ENCODE peak calls at places on chromosomes 16 and 17, in ten cellular contexts. G, B, V, C, H, M, I, D, L and A are unnamed samples.
A peak's percentile ranks its signal among the peaks of the same experiment; 100 is the strongest.

GRCh38 chr16:88853336-88853941 is 3.3 kb downstream of the GALNS start:
- DNase-seq in G (no peak), B (no peak), V (no peak), C (no peak), H (no peak), M (no peak), I (no peak), D (no peak), L (no peak), A (no peak)

GRCh38 chr17:77819497-77819896 is 139.0 kb upstream of the TNRC6C start:
- DNase-seq in G (no peak), B (no peak), V (no peak), C (no peak), H (peak; percentile 15), M (no peak), I (no peak), D (no peak), L (no peak), A (no peak)

GRCh38 chr17:47850692-47851573 is at the start of gene SP6:
- DNase-seq in G (no peak), B (peak; percentile 52), V (no peak), C (peak; percentile 44), H (peak; percentile 71), M (no peak), I (peak; percentile 90), D (no peak), L (no peak), A (peak; percentile 76)

GRCh38 chr16:84869464-84869863 is 49.7 kb downstream of the CRISPLD2 start:
- DNase-seq in G (no peak), B (no peak), V (no peak), C (no peak), H (no peak), M (no peak), I (no peak), D (no peak), L (no peak), A (no peak)

GRCh38 chr17:81904600-81905423 is 2.8 kb downstream of the NPB start:
- DNase-seq in G (no peak), B (no peak), V (no peak), C (no peak), H (no peak), M (no peak), I (no peak), D (no peak), L (no peak), A (no peak)

GRCh38 chr17:16215002-16215272 is 397 bp downstream of the NCOR1 start:
- DNase-seq in G (peak; percentile 44), B (peak; percentile 26), V (peak; percentile 29), C (no peak), H (peak; percentile 13), M (peak; percentile 82), I (peak; percentile 67), D (peak; percentile 60), L (no peak), A (no peak)

GRCh38 chr17:28846231-28846630 is 3.6 kb upstream of the FAM222B start:
- DNase-seq in G (no peak), B (no peak), V (no peak), C (no peak), H (no peak), M (peak; percentile 4), I (no peak), D (no peak), L (no peak), A (no peak)

GRCh38 chr17:78359216-78359935 is 501 bp downstream of the SOCS3 start:
- DNase-seq in G (no peak), B (no peak), V (no peak), C (no peak), H (no peak), M (no peak), I (peak; percentile 38), D (no peak), L (no peak), A (no peak)

GRCh38 chr17:8841844-8842243 is 25.6 kb downstream of the PIK3R6 start:
- DNase-seq in G (no peak), B (no peak), V (no peak), C (no peak), H (no peak), M (no peak), I (no peak), D (no peak), L (peak; percentile 30), A (no peak)

GRCh38 chr17:65742433-65743312 is 181.2 kb upstream of the AXIN2 start:
- DNase-seq in G (no peak), B (peak; percentile 83), V (no peak), C (no peak), H (no peak), M (no peak), I (no peak), D (no peak), L (no peak), A (no peak)

GRCh38 chr17:42537826-42538451 is 1.9 kb downstream of the NAGLU start:
- DNase-seq in G (no peak), B (no peak), V (no peak), C (no peak), H (no peak), M (no peak), I (no peak), D (no peak), L (no peak), A (no peak)

GRCh38 chr16:23666919-23667659 is 11.6 kb upstream of the PLK1 start:
- DNase-seq in G (no peak), B (no peak), V (no peak), C (no peak), H (no peak), M (no peak), I (no peak), D (no peak), L (no peak), A (no peak)

GRCh38 chr17:34237458-34237857 is 17.6 kb upstream of the CCL2 start:
- DNase-seq in G (no peak), B (no peak), V (no peak), C (no peak), H (no peak), M (no peak), I (no peak), D (no peak), L (no peak), A (no peak)

GRCh38 chr16:88208112-88208511 is 174.6 kb upstream of the ZNF469 start:
- DNase-seq in G (no peak), B (no peak), V (no peak), C (no peak), H (no peak), M (peak; percentile 22), I (no peak), D (no peak), L (peak; percentile 23), A (no peak)

GRCh38 chr17:62854026-62854425 is 45.9 kb upstream of the MARCHF10 start:
- DNase-seq in G (no peak), B (no peak), V (no peak), C (no peak), H (no peak), M (no peak), I (no peak), D (no peak), L (no peak), A (no peak)

GRCh38 chr16:85187447-85187846 is 75.2 kb upstream of the CIBAR2 start:
- DNase-seq in G (no peak), B (no peak), V (no peak), C (no peak), H (no peak), M (no peak), I (peak; percentile 74), D (no peak), L (no peak), A (no peak)

GRCh38 chr17:77127735-77128361 is 12.9 kb upstream of the SEC14L1 start:
- DNase-seq in G (no peak), B (peak; percentile 45), V (no peak), C (peak; percentile 51), H (no peak), M (peak; percentile 88), I (no peak), D (no peak), L (peak; percentile 80), A (no peak)

GRCh38 chr16:79451196-79451816 is 149.2 kb downstream of the MAF start:
- DNase-seq in G (no peak), B (no peak), V (peak; percentile 17), C (no peak), H (no peak), M (no peak), I (no peak), D (peak; percentile 19), L (no peak), A (peak; percentile 52)

GRCh38 chr16:68287276-68288251 is 23.2 kb downstream of the SLC7A6OS start:
- DNase-seq in G (no peak), B (peak; percentile 97), V (no peak), C (no peak), H (no peak), M (peak; percentile 86), I (no peak), D (no peak), L (peak; percentile 79), A (no peak)

GRCh38 chr17:31394544-31394943 is 3.1 kb downstream of the RAB11FIP4 start:
- DNase-seq in G (peak; percentile 16), B (peak; percentile 26), V (peak; percentile 54), C (no peak), H (no peak), M (no peak), I (peak; percentile 82), D (peak; percentile 48), L (peak; percentile 87), A (peak; percentile 85)

GRCh38 chr16:31186176-31186575 is 6.2 kb downstream of the FUS start:
- DNase-seq in G (no peak), B (no peak), V (no peak), C (no peak), H (no peak), M (no peak), I (no peak), D (no peak), L (no peak), A (no peak)

GRCh38 chr16:24800586-24800985 is 45.2 kb upstream of the SLC5A11 start:
- DNase-seq in G (no peak), B (peak; percentile 15), V (no peak), C (no peak), H (no peak), M (no peak), I (no peak), D (no peak), L (no peak), A (peak; percentile 56)

GRCh38 chr16:84054271-84054670 is 11.7 kb upstream of the SLC38A8 start:
- DNase-seq in G (no peak), B (no peak), V (no peak), C (no peak), H (no peak), M (peak; percentile 59), I (no peak), D (no peak), L (peak; percentile 47), A (no peak)

GRCh38 chr17:73198201-73198929 is 5.5 kb downstream of the COG1 start:
- DNase-seq in G (no peak), B (no peak), V (no peak), C (no peak), H (no peak), M (no peak), I (no peak), D (no peak), L (no peak), A (no peak)

GRCh38 chr17:55843785-55844184 is 92.9 kb downstream of the PCTP start:
- DNase-seq in G (no peak), B (no peak), V (no peak), C (no peak), H (no peak), M (no peak), I (no peak), D (no peak), L (no peak), A (no peak)